ENCODE peak calls at places on chromosome 15, in nine cellular contexts. N is ACHN; O is activated CD4-positive, alpha-beta T cell treated with anti-CD3 and anti-CD28 coated beads for 4 hours; H is ovary; M is activated T-cell treated with anti-CD3 and anti-CD28 coated beads, Interleukin-2, amount 50 U/mL, for 24 hours; E is stimulated activated CD8-positive, alpha-beta memory T cell treated with anti-CD3 and anti-CD28 coated beads, Interleukin-7, amount 100 ng/mL, for 48 hours; B is AG04449; D is RPMI7951; Z is adipocyte. C is an unnamed sample.

GRCh38 chr15:83850015-83850414 is 196.1 kb downstream of the ADAMTSL3 start:
- DNase-seq in N (no peak), O (no peak), H (no peak), M (no peak), E (no peak), B (no peak), D (no peak), Z (no peak), C (no peak)

GRCh38 chr15:66691727-66692126 is 10.3 kb upstream of the SMAD6 start:
- DNase-seq in N (no peak), O (no peak), H (no peak), M (no peak), E (no peak), B (no peak), D (no peak), Z (no peak), C (no peak)

GRCh38 chr15:34354286-34354685 is 11.2 kb downstream of the NUTM1 start:
- DNase-seq in N (no peak), O (no peak), H (no peak), M (no peak), E (no peak), B (no peak), D (no peak), Z (no peak), C (no peak)

GRCh38 chr15:88337993-88338392 is 81.5 kb upstream of the NTRK3 start:
- DNase-seq in N (no peak), O (no peak), H (no peak), M (no peak), E (no peak), B (no peak), D (no peak), Z (no peak), C (peak; percentile 20)

GRCh38 chr15:24901409-24901808 is 53.4 kb upstream of the SNRPN start:
- DNase-seq in N (no peak), O (no peak), H (no peak), M (no peak), E (no peak), B (no peak), D (no peak), Z (no peak), C (no peak)

GRCh38 chr15:75360391-75360790 is 8.0 kb downstream of the MAN2C1 start:
- DNase-seq in N (no peak), O (no peak), H (no peak), M (no peak), E (no peak), B (no peak), D (no peak), Z (no peak), C (no peak)

GRCh38 chr15:33243869-33244268 is 49.4 kb upstream of the FMN1 start:
- DNase-seq in N (peak; percentile 36), O (no peak), H (no peak), M (no peak), E (no peak), B (no peak), D (peak; percentile 93), Z (peak; percentile 16), C (peak; percentile 40)

GRCh38 chr15:39417351-39417750 is 163.5 kb upstream of the THBS1 start:
- DNase-seq in N (no peak), O (no peak), H (no peak), M (no peak), E (no peak), B (no peak), D (no peak), Z (no peak), C (no peak)

GRCh38 chr15:51580982-51581381 is 41.6 kb downstream of the DMXL2 start:
- DNase-seq in N (no peak), O (no peak), H (no peak), M (no peak), E (no peak), B (no peak), D (no peak), Z (no peak), C (no peak)

GRCh38 chr15:29913528-29914135 is 91.4 kb upstream of the TJP1 start:
- DNase-seq in N (no peak), O (no peak), H (no peak), M (no peak), E (no peak), B (peak; percentile 46), D (no peak), Z (peak; percentile 87), C (no peak)

GRCh38 chr15:29139540-29140459 is 129.8 kb downstream of the NSMCE3 start:
- DNase-seq in N (peak; percentile 53), O (peak; percentile 20), H (peak; percentile 30), M (peak; percentile 77), E (peak; percentile 35), B (no peak), D (peak; percentile 17), Z (peak; percentile 60), C (peak; percentile 50)